ENCODE peak calls at places on chromosome 5, in ten cellular contexts. One of them, this sample, is unnamed.

GRCh38 chr5:139386039-139386438 is 2.9 kb upstream of the SLC23A1 start:
- DNase-seq in pulmonary artery endothelial cell: no peak
- DNase-seq in effector memory CD4-positive, alpha-beta T cell: no peak
- DNase-seq in T-helper 2 cell: no peak
- DNase-seq in effector memory CD8-positive, alpha-beta T cell: no peak
- DNase-seq in nucleus accumbens: no peak
- DNase-seq in B cell: no peak
- DNase-seq in iPS DF 6.9: no peak
- DNase-seq in activated CD4-positive, alpha-beta T cell treated with anti-CD3 and anti-CD28 coated beads, Interleukin-2, amount 50 U/mL, for 48 hours: no peak
- DNase-seq in stimulated activated CD4-positive, alpha-beta T cell treated with anti-CD3 and anti-CD28 coated beads, Interleukin-12 subunit alpha, Interleukin-12 subunit beta, amount 100 ng/mL, for 4 hours: no peak
- DNase-seq in this sample: no peak

GRCh38 chr5:5678909-5679308 is 256.4 kb downstream of the ICE1 start:
- DNase-seq in effector memory CD4-positive, alpha-beta T cell: no peak
- DNase-seq in T-helper 2 cell: no peak
- DNase-seq in nucleus accumbens: no peak
- DNase-seq in effector memory CD8-positive, alpha-beta T cell: no peak
- DNase-seq in iPS DF 6.9: no peak
- DNase-seq in stimulated activated CD4-positive, alpha-beta T cell treated with anti-CD3 and anti-CD28 coated beads, Interleukin-12 subunit alpha, Interleukin-12 subunit beta, amount 100 ng/mL, for 4 hours: no peak
- DNase-seq in pulmonary artery endothelial cell: no peak
- DNase-seq in B cell: no peak
- DNase-seq in activated CD4-positive, alpha-beta T cell treated with anti-CD3 and anti-CD28 coated beads, Interleukin-2, amount 50 U/mL, for 48 hours: no peak
- DNase-seq in this sample: no peak

GRCh38 chr5:43352131-43352530 is 38.9 kb upstream of the HMGCS1 start:
- DNase-seq in nucleus accumbens: no peak
- DNase-seq in iPS DF 6.9: no peak
- DNase-seq in stimulated activated CD4-positive, alpha-beta T cell treated with anti-CD3 and anti-CD28 coated beads, Interleukin-12 subunit alpha, Interleukin-12 subunit beta, amount 100 ng/mL, for 4 hours: no peak
- DNase-seq in B cell: no peak
- DNase-seq in effector memory CD4-positive, alpha-beta T cell: no peak
- DNase-seq in pulmonary artery endothelial cell: no peak
- DNase-seq in T-helper 2 cell: no peak
- DNase-seq in activated CD4-positive, alpha-beta T cell treated with anti-CD3 and anti-CD28 coated beads, Interleukin-2, amount 50 U/mL, for 48 hours: no peak
- DNase-seq in effector memory CD8-positive, alpha-beta T cell: no peak
- DNase-seq in this sample: no peak

GRCh38 chr5:169637085-169637855 is at the start of gene DOCK2:
- DNase-seq in effector memory CD8-positive, alpha-beta T cell: peak
- DNase-seq in T-helper 2 cell: peak
- DNase-seq in nucleus accumbens: no peak
- DNase-seq in pulmonary artery endothelial cell: no peak
- DNase-seq in effector memory CD4-positive, alpha-beta T cell: peak
- DNase-seq in B cell: peak
- DNase-seq in iPS DF 6.9: no peak
- DNase-seq in activated CD4-positive, alpha-beta T cell treated with anti-CD3 and anti-CD28 coated beads, Interleukin-2, amount 50 U/mL, for 48 hours: peak
- DNase-seq in stimulated activated CD4-positive, alpha-beta T cell treated with anti-CD3 and anti-CD28 coated beads, Interleukin-12 subunit alpha, Interleukin-12 subunit beta, amount 100 ng/mL, for 4 hours: peak
- DNase-seq in this sample: peak

GRCh38 chr5:53785924-53786323 is 225.5 kb downstream of the NDUFS4 start:
- DNase-seq in effector memory CD4-positive, alpha-beta T cell: no peak
- DNase-seq in T-helper 2 cell: no peak
- DNase-seq in effector memory CD8-positive, alpha-beta T cell: no peak
- DNase-seq in stimulated activated CD4-positive, alpha-beta T cell treated with anti-CD3 and anti-CD28 coated beads, Interleukin-12 subunit alpha, Interleukin-12 subunit beta, amount 100 ng/mL, for 4 hours: no peak
- DNase-seq in activated CD4-positive, alpha-beta T cell treated with anti-CD3 and anti-CD28 coated beads, Interleukin-2, amount 50 U/mL, for 48 hours: no peak
- DNase-seq in pulmonary artery endothelial cell: no peak
- DNase-seq in nucleus accumbens: no peak
- DNase-seq in iPS DF 6.9: no peak
- DNase-seq in B cell: no peak
- DNase-seq in this sample: no peak

GRCh38 chr5:180069589-180070247 is 1.8 kb downstream of the RNF130 start:
- DNase-seq in effector memory CD8-positive, alpha-beta T cell: no peak
- DNase-seq in activated CD4-positive, alpha-beta T cell treated with anti-CD3 and anti-CD28 coated beads, Interleukin-2, amount 50 U/mL, for 48 hours: no peak
- DNase-seq in B cell: peak
- DNase-seq in T-helper 2 cell: no peak
- DNase-seq in stimulated activated CD4-positive, alpha-beta T cell treated with anti-CD3 and anti-CD28 coated beads, Interleukin-12 subunit alpha, Interleukin-12 subunit beta, amount 100 ng/mL, for 4 hours: no peak
- DNase-seq in iPS DF 6.9: no peak
- DNase-seq in pulmonary artery endothelial cell: no peak
- DNase-seq in nucleus accumbens: peak
- DNase-seq in effector memory CD4-positive, alpha-beta T cell: no peak
- DNase-seq in this sample: no peak

GRCh38 chr5:74035521-74035937 is 409.5 kb downstream of the ARHGEF28 start:
- DNase-seq in effector memory CD8-positive, alpha-beta T cell: no peak
- DNase-seq in effector memory CD4-positive, alpha-beta T cell: no peak
- DNase-seq in nucleus accumbens: no peak
- DNase-seq in B cell: no peak
- DNase-seq in T-helper 2 cell: peak
- DNase-seq in pulmonary artery endothelial cell: peak
- DNase-seq in iPS DF 6.9: peak
- DNase-seq in stimulated activated CD4-positive, alpha-beta T cell treated with anti-CD3 and anti-CD28 coated beads, Interleukin-12 subunit alpha, Interleukin-12 subunit beta, amount 100 ng/mL, for 4 hours: no peak
- DNase-seq in activated CD4-positive, alpha-beta T cell treated with anti-CD3 and anti-CD28 coated beads, Interleukin-2, amount 50 U/mL, for 48 hours: no peak
- DNase-seq in this sample: no peak

GRCh38 chr5:5736007-5736406 is 313.5 kb downstream of the ICE1 start:
- DNase-seq in B cell: no peak
- DNase-seq in nucleus accumbens: no peak
- DNase-seq in activated CD4-positive, alpha-beta T cell treated with anti-CD3 and anti-CD28 coated beads, Interleukin-2, amount 50 U/mL, for 48 hours: no peak
- DNase-seq in stimulated activated CD4-positive, alpha-beta T cell treated with anti-CD3 and anti-CD28 coated beads, Interleukin-12 subunit alpha, Interleukin-12 subunit beta, amount 100 ng/mL, for 4 hours: no peak
- DNase-seq in pulmonary artery endothelial cell: no peak
- DNase-seq in iPS DF 6.9: no peak
- DNase-seq in T-helper 2 cell: no peak
- DNase-seq in effector memory CD4-positive, alpha-beta T cell: no peak
- DNase-seq in effector memory CD8-positive, alpha-beta T cell: no peak
- DNase-seq in this sample: no peak

GRCh38 chr5:168291281-168291960 is at the start of gene WWC1:
- DNase-seq in T-helper 2 cell: peak
- DNase-seq in iPS DF 6.9: no peak
- DNase-seq in stimulated activated CD4-positive, alpha-beta T cell treated with anti-CD3 and anti-CD28 coated beads, Interleukin-12 subunit alpha, Interleukin-12 subunit beta, amount 100 ng/mL, for 4 hours: peak
- DNase-seq in activated CD4-positive, alpha-beta T cell treated with anti-CD3 and anti-CD28 coated beads, Interleukin-2, amount 50 U/mL, for 48 hours: peak
- DNase-seq in pulmonary artery endothelial cell: no peak
- DNase-seq in nucleus accumbens: peak
- DNase-seq in effector memory CD4-positive, alpha-beta T cell: peak
- DNase-seq in effector memory CD8-positive, alpha-beta T cell: peak
- DNase-seq in B cell: peak
- DNase-seq in this sample: no peak

GRCh38 chr5:181245427-181246275 is 1.9 kb upstream of the RACK1 start:
- DNase-seq in activated CD4-positive, alpha-beta T cell treated with anti-CD3 and anti-CD28 coated beads, Interleukin-2, amount 50 U/mL, for 48 hours: no peak
- DNase-seq in effector memory CD8-positive, alpha-beta T cell: no peak
- DNase-seq in B cell: no peak
- DNase-seq in nucleus accumbens: no peak
- DNase-seq in stimulated activated CD4-positive, alpha-beta T cell treated with anti-CD3 and anti-CD28 coated beads, Interleukin-12 subunit alpha, Interleukin-12 subunit beta, amount 100 ng/mL, for 4 hours: no peak
- DNase-seq in iPS DF 6.9: no peak
- DNase-seq in T-helper 2 cell: no peak
- DNase-seq in pulmonary artery endothelial cell: no peak
- DNase-seq in effector memory CD4-positive, alpha-beta T cell: no peak
- DNase-seq in this sample: no peak

GRCh38 chr5:80238778-80239679 is 16.8 kb downstream of the SERINC5 start:
- DNase-seq in B cell: no peak
- DNase-seq in effector memory CD8-positive, alpha-beta T cell: no peak
- DNase-seq in iPS DF 6.9: no peak
- DNase-seq in stimulated activated CD4-positive, alpha-beta T cell treated with anti-CD3 and anti-CD28 coated beads, Interleukin-12 subunit alpha, Interleukin-12 subunit beta, amount 100 ng/mL, for 4 hours: no peak
- DNase-seq in nucleus accumbens: peak
- DNase-seq in pulmonary artery endothelial cell: peak
- DNase-seq in T-helper 2 cell: no peak
- DNase-seq in effector memory CD4-positive, alpha-beta T cell: no peak
- DNase-seq in activated CD4-positive, alpha-beta T cell treated with anti-CD3 and anti-CD28 coated beads, Interleukin-2, amount 50 U/mL, for 48 hours: no peak
- DNase-seq in this sample: peak

GRCh38 chr5:56129288-56129687 is 103.8 kb downstream of the ANKRD55 start:
- DNase-seq in activated CD4-positive, alpha-beta T cell treated with anti-CD3 and anti-CD28 coated beads, Interleukin-2, amount 50 U/mL, for 48 hours: no peak
- DNase-seq in B cell: no peak
- DNase-seq in T-helper 2 cell: no peak
- DNase-seq in nucleus accumbens: no peak
- DNase-seq in effector memory CD4-positive, alpha-beta T cell: no peak
- DNase-seq in iPS DF 6.9: no peak
- DNase-seq in stimulated activated CD4-positive, alpha-beta T cell treated with anti-CD3 and anti-CD28 coated beads, Interleukin-12 subunit alpha, Interleukin-12 subunit beta, amount 100 ng/mL, for 4 hours: no peak
- DNase-seq in pulmonary artery endothelial cell: no peak
- DNase-seq in effector memory CD8-positive, alpha-beta T cell: no peak
- DNase-seq in this sample: no peak

GRCh38 chr5:137822158-137822764 is 45.4 kb upstream of the MYOT start:
- DNase-seq in effector memory CD8-positive, alpha-beta T cell: no peak
- DNase-seq in effector memory CD4-positive, alpha-beta T cell: no peak
- DNase-seq in iPS DF 6.9: peak
- DNase-seq in stimulated activated CD4-positive, alpha-beta T cell treated with anti-CD3 and anti-CD28 coated beads, Interleukin-12 subunit alpha, Interleukin-12 subunit beta, amount 100 ng/mL, for 4 hours: no peak
- DNase-seq in B cell: peak
- DNase-seq in activated CD4-positive, alpha-beta T cell treated with anti-CD3 and anti-CD28 coated beads, Interleukin-2, amount 50 U/mL, for 48 hours: peak
- DNase-seq in nucleus accumbens: peak
- DNase-seq in pulmonary artery endothelial cell: no peak
- DNase-seq in T-helper 2 cell: no peak
- DNase-seq in this sample: no peak

GRCh38 chr5:169717298-169717697 is 80.2 kb downstream of the DOCK2 start:
- DNase-seq in iPS DF 6.9: no peak
- DNase-seq in B cell: no peak
- DNase-seq in activated CD4-positive, alpha-beta T cell treated with anti-CD3 and anti-CD28 coated beads, Interleukin-2, amount 50 U/mL, for 48 hours: no peak
- DNase-seq in pulmonary artery endothelial cell: peak
- DNase-seq in stimulated activated CD4-positive, alpha-beta T cell treated with anti-CD3 and anti-CD28 coated beads, Interleukin-12 subunit alpha, Interleukin-12 subunit beta, amount 100 ng/mL, for 4 hours: no peak
- DNase-seq in nucleus accumbens: no peak
- DNase-seq in T-helper 2 cell: no peak
- DNase-seq in effector memory CD4-positive, alpha-beta T cell: no peak
- DNase-seq in effector memory CD8-positive, alpha-beta T cell: no peak
- DNase-seq in this sample: no peak

GRCh38 chr5:128667751-128668150 is 129.7 kb upstream of the FBN2 start:
- DNase-seq in effector memory CD8-positive, alpha-beta T cell: no peak
- DNase-seq in iPS DF 6.9: no peak
- DNase-seq in T-helper 2 cell: no peak
- DNase-seq in B cell: no peak
- DNase-seq in nucleus accumbens: no peak
- DNase-seq in activated CD4-positive, alpha-beta T cell treated with anti-CD3 and anti-CD28 coated beads, Interleukin-2, amount 50 U/mL, for 48 hours: no peak
- DNase-seq in stimulated activated CD4-positive, alpha-beta T cell treated with anti-CD3 and anti-CD28 coated beads, Interleukin-12 subunit alpha, Interleukin-12 subunit beta, amount 100 ng/mL, for 4 hours: no peak
- DNase-seq in effector memory CD4-positive, alpha-beta T cell: no peak
- DNase-seq in pulmonary artery endothelial cell: no peak
- DNase-seq in this sample: no peak

GRCh38 chr5:118327389-118327788 is 661.0 kb downstream of the DTWD2 start:
- DNase-seq in iPS DF 6.9: no peak
- DNase-seq in pulmonary artery endothelial cell: no peak
- DNase-seq in effector memory CD8-positive, alpha-beta T cell: no peak
- DNase-seq in activated CD4-positive, alpha-beta T cell treated with anti-CD3 and anti-CD28 coated beads, Interleukin-2, amount 50 U/mL, for 48 hours: no peak
- DNase-seq in stimulated activated CD4-positive, alpha-beta T cell treated with anti-CD3 and anti-CD28 coated beads, Interleukin-12 subunit alpha, Interleukin-12 subunit beta, amount 100 ng/mL, for 4 hours: no peak
- DNase-seq in effector memory CD4-positive, alpha-beta T cell: no peak
- DNase-seq in T-helper 2 cell: no peak
- DNase-seq in nucleus accumbens: no peak
- DNase-seq in B cell: no peak
- DNase-seq in this sample: no peak

GRCh38 chr5:36389245-36389644 is 87.5 kb upstream of the RANBP3L start:
- DNase-seq in activated CD4-positive, alpha-beta T cell treated with anti-CD3 and anti-CD28 coated beads, Interleukin-2, amount 50 U/mL, for 48 hours: no peak
- DNase-seq in effector memory CD4-positive, alpha-beta T cell: no peak
- DNase-seq in nucleus accumbens: no peak
- DNase-seq in stimulated activated CD4-positive, alpha-beta T cell treated with anti-CD3 and anti-CD28 coated beads, Interleukin-12 subunit alpha, Interleukin-12 subunit beta, amount 100 ng/mL, for 4 hours: no peak
- DNase-seq in pulmonary artery endothelial cell: no peak
- DNase-seq in effector memory CD8-positive, alpha-beta T cell: no peak
- DNase-seq in iPS DF 6.9: no peak
- DNase-seq in B cell: no peak
- DNase-seq in T-helper 2 cell: no peak
- DNase-seq in this sample: peak

GRCh38 chr5:134547579-134547978 is 22.1 kb downstream of the JADE2 start:
- DNase-seq in pulmonary artery endothelial cell: no peak
- DNase-seq in activated CD4-positive, alpha-beta T cell treated with anti-CD3 and anti-CD28 coated beads, Interleukin-2, amount 50 U/mL, for 48 hours: no peak
- DNase-seq in nucleus accumbens: no peak
- DNase-seq in B cell: no peak
- DNase-seq in stimulated activated CD4-positive, alpha-beta T cell treated with anti-CD3 and anti-CD28 coated beads, Interleukin-12 subunit alpha, Interleukin-12 subunit beta, amount 100 ng/mL, for 4 hours: no peak
- DNase-seq in T-helper 2 cell: no peak
- DNase-seq in effector memory CD8-positive, alpha-beta T cell: no peak
- DNase-seq in iPS DF 6.9: no peak
- DNase-seq in effector memory CD4-positive, alpha-beta T cell: no peak
- DNase-seq in this sample: peak

GRCh38 chr5:158063052-158063451 is 204.1 kb upstream of the CLINT1 start:
- DNase-seq in nucleus accumbens: no peak
- DNase-seq in iPS DF 6.9: no peak
- DNase-seq in stimulated activated CD4-positive, alpha-beta T cell treated with anti-CD3 and anti-CD28 coated beads, Interleukin-12 subunit alpha, Interleukin-12 subunit beta, amount 100 ng/mL, for 4 hours: no peak
- DNase-seq in activated CD4-positive, alpha-beta T cell treated with anti-CD3 and anti-CD28 coated beads, Interleukin-2, amount 50 U/mL, for 48 hours: no peak
- DNase-seq in B cell: no peak
- DNase-seq in effector memory CD8-positive, alpha-beta T cell: no peak
- DNase-seq in effector memory CD4-positive, alpha-beta T cell: no peak
- DNase-seq in T-helper 2 cell: no peak
- DNase-seq in pulmonary artery endothelial cell: no peak
- DNase-seq in this sample: no peak

GRCh38 chr5:73770172-73770571 is 144.2 kb downstream of the ARHGEF28 start:
- DNase-seq in nucleus accumbens: no peak
- DNase-seq in T-helper 2 cell: no peak
- DNase-seq in iPS DF 6.9: no peak
- DNase-seq in effector memory CD8-positive, alpha-beta T cell: no peak
- DNase-seq in stimulated activated CD4-positive, alpha-beta T cell treated with anti-CD3 and anti-CD28 coated beads, Interleukin-12 subunit alpha, Interleukin-12 subunit beta, amount 100 ng/mL, for 4 hours: no peak
- DNase-seq in B cell: no peak
- DNase-seq in pulmonary artery endothelial cell: no peak
- DNase-seq in effector memory CD4-positive, alpha-beta T cell: no peak
- DNase-seq in activated CD4-positive, alpha-beta T cell treated with anti-CD3 and anti-CD28 coated beads, Interleukin-2, amount 50 U/mL, for 48 hours: no peak
- DNase-seq in this sample: no peak

GRCh38 chr5:45695680-45696093 is 493 bp downstream of the HCN1 start:
- DNase-seq in activated CD4-positive, alpha-beta T cell treated with anti-CD3 and anti-CD28 coated beads, Interleukin-2, amount 50 U/mL, for 48 hours: no peak
- DNase-seq in effector memory CD8-positive, alpha-beta T cell: no peak
- DNase-seq in nucleus accumbens: no peak
- DNase-seq in stimulated activated CD4-positive, alpha-beta T cell treated with anti-CD3 and anti-CD28 coated beads, Interleukin-12 subunit alpha, Interleukin-12 subunit beta, amount 100 ng/mL, for 4 hours: no peak
- DNase-seq in T-helper 2 cell: no peak
- DNase-seq in iPS DF 6.9: no peak
- DNase-seq in pulmonary artery endothelial cell: no peak
- DNase-seq in B cell: no peak
- DNase-seq in effector memory CD4-positive, alpha-beta T cell: no peak
- DNase-seq in this sample: no peak

GRCh38 chr5:155024015-155024414 is 10.5 kb downstream of the KIF4B start:
- DNase-seq in stimulated activated CD4-positive, alpha-beta T cell treated with anti-CD3 and anti-CD28 coated beads, Interleukin-12 subunit alpha, Interleukin-12 subunit beta, amount 100 ng/mL, for 4 hours: no peak
- DNase-seq in effector memory CD8-positive, alpha-beta T cell: no peak
- DNase-seq in iPS DF 6.9: no peak
- DNase-seq in B cell: no peak
- DNase-seq in nucleus accumbens: no peak
- DNase-seq in activated CD4-positive, alpha-beta T cell treated with anti-CD3 and anti-CD28 coated beads, Interleukin-2, amount 50 U/mL, for 48 hours: no peak
- DNase-seq in T-helper 2 cell: no peak
- DNase-seq in effector memory CD4-positive, alpha-beta T cell: no peak
- DNase-seq in pulmonary artery endothelial cell: no peak
- DNase-seq in this sample: no peak

GRCh38 chr5:154654484-154655375 is 100.4 kb upstream of the LARP1 start:
- DNase-seq in stimulated activated CD4-positive, alpha-beta T cell treated with anti-CD3 and anti-CD28 coated beads, Interleukin-12 subunit alpha, Interleukin-12 subunit beta, amount 100 ng/mL, for 4 hours: no peak
- DNase-seq in nucleus accumbens: no peak
- DNase-seq in T-helper 2 cell: no peak
- DNase-seq in B cell: no peak
- DNase-seq in effector memory CD8-positive, alpha-beta T cell: no peak
- DNase-seq in activated CD4-positive, alpha-beta T cell treated with anti-CD3 and anti-CD28 coated beads, Interleukin-2, amount 50 U/mL, for 48 hours: no peak
- DNase-seq in pulmonary artery endothelial cell: no peak
- DNase-seq in effector memory CD4-positive, alpha-beta T cell: no peak
- DNase-seq in iPS DF 6.9: no peak
- DNase-seq in this sample: no peak

GRCh38 chr5:73883646-73884045 is 257.6 kb downstream of the ARHGEF28 start:
- DNase-seq in pulmonary artery endothelial cell: no peak
- DNase-seq in activated CD4-positive, alpha-beta T cell treated with anti-CD3 and anti-CD28 coated beads, Interleukin-2, amount 50 U/mL, for 48 hours: no peak
- DNase-seq in iPS DF 6.9: no peak
- DNase-seq in T-helper 2 cell: no peak
- DNase-seq in effector memory CD8-positive, alpha-beta T cell: no peak
- DNase-seq in stimulated activated CD4-positive, alpha-beta T cell treated with anti-CD3 and anti-CD28 coated beads, Interleukin-12 subunit alpha, Interleukin-12 subunit beta, amount 100 ng/mL, for 4 hours: no peak
- DNase-seq in effector memory CD4-positive, alpha-beta T cell: no peak
- DNase-seq in B cell: no peak
- DNase-seq in nucleus accumbens: no peak
- DNase-seq in this sample: no peak

GRCh38 chr5:74903165-74903787 is 37.1 kb upstream of the FAM169A start:
- DNase-seq in effector memory CD8-positive, alpha-beta T cell: peak
- DNase-seq in activated CD4-positive, alpha-beta T cell treated with anti-CD3 and anti-CD28 coated beads, Interleukin-2, amount 50 U/mL, for 48 hours: peak
- DNase-seq in B cell: peak
- DNase-seq in nucleus accumbens: peak
- DNase-seq in T-helper 2 cell: peak
- DNase-seq in effector memory CD4-positive, alpha-beta T cell: no peak
- DNase-seq in stimulated activated CD4-positive, alpha-beta T cell treated with anti-CD3 and anti-CD28 coated beads, Interleukin-12 subunit alpha, Interleukin-12 subunit beta, amount 100 ng/mL, for 4 hours: peak
- DNase-seq in iPS DF 6.9: peak
- DNase-seq in pulmonary artery endothelial cell: no peak
- DNase-seq in this sample: no peak

GRCh38 chr5:107486489-107486888 is 184.2 kb downstream of the EFNA5 start:
- DNase-seq in nucleus accumbens: no peak
- DNase-seq in stimulated activated CD4-positive, alpha-beta T cell treated with anti-CD3 and anti-CD28 coated beads, Interleukin-12 subunit alpha, Interleukin-12 subunit beta, amount 100 ng/mL, for 4 hours: peak
- DNase-seq in effector memory CD8-positive, alpha-beta T cell: peak
- DNase-seq in effector memory CD4-positive, alpha-beta T cell: peak
- DNase-seq in activated CD4-positive, alpha-beta T cell treated with anti-CD3 and anti-CD28 coated beads, Interleukin-2, amount 50 U/mL, for 48 hours: peak
- DNase-seq in B cell: no peak
- DNase-seq in T-helper 2 cell: peak
- DNase-seq in pulmonary artery endothelial cell: no peak
- DNase-seq in iPS DF 6.9: no peak
- DNase-seq in this sample: no peak

GRCh38 chr5:115096034-115096769 is 73.5 kb downstream of the TRIM36 start:
- DNase-seq in activated CD4-positive, alpha-beta T cell treated with anti-CD3 and anti-CD28 coated beads, Interleukin-2, amount 50 U/mL, for 48 hours: no peak
- DNase-seq in effector memory CD8-positive, alpha-beta T cell: no peak
- DNase-seq in iPS DF 6.9: no peak
- DNase-seq in pulmonary artery endothelial cell: no peak
- DNase-seq in T-helper 2 cell: no peak
- DNase-seq in stimulated activated CD4-positive, alpha-beta T cell treated with anti-CD3 and anti-CD28 coated beads, Interleukin-12 subunit alpha, Interleukin-12 subunit beta, amount 100 ng/mL, for 4 hours: no peak
- DNase-seq in nucleus accumbens: no peak
- DNase-seq in effector memory CD4-positive, alpha-beta T cell: no peak
- DNase-seq in B cell: no peak
- DNase-seq in this sample: no peak

GRCh38 chr5:148884339-148885020 is 58.1 kb downstream of the ADRB2 start:
- DNase-seq in stimulated activated CD4-positive, alpha-beta T cell treated with anti-CD3 and anti-CD28 coated beads, Interleukin-12 subunit alpha, Interleukin-12 subunit beta, amount 100 ng/mL, for 4 hours: no peak
- DNase-seq in nucleus accumbens: no peak
- DNase-seq in effector memory CD4-positive, alpha-beta T cell: no peak
- DNase-seq in activated CD4-positive, alpha-beta T cell treated with anti-CD3 and anti-CD28 coated beads, Interleukin-2, amount 50 U/mL, for 48 hours: no peak
- DNase-seq in iPS DF 6.9: no peak
- DNase-seq in T-helper 2 cell: no peak
- DNase-seq in effector memory CD8-positive, alpha-beta T cell: no peak
- DNase-seq in B cell: no peak
- DNase-seq in pulmonary artery endothelial cell: no peak
- DNase-seq in this sample: no peak

This sample was measured in sigmoid colon.